ENCODE peak calls at places on chromosomes 2 and 18, in ten cellular contexts. One of them, this sample, is unnamed.

GRCh38 chr2:180412224-180412623 is 405.1 kb upstream of the CWC22 start:
- DNase-seq in EL: no peak
- DNase-seq in stimulated activated CD4-positive, alpha-beta T cell treated with anti-CD3 and anti-CD28 coated beads, Interleukin-4, amount 100 ng/mL, for 4 hours: no peak
- DNase-seq in iPS DF 6.9: no peak
- DNase-seq in AML-193: no peak
- DNase-seq in DMS153: no peak
- DNase-seq in activated CD4-positive, alpha-beta T cell treated with anti-CD3 and anti-CD28 coated beads, Interleukin-2, amount 50 U/mL, for 24 hours: no peak
- DNase-seq in uterus: no peak
- DNase-seq in pulmonary artery endothelial cell: no peak
- DNase-seq in GOT3: no peak
- DNase-seq in this sample: no peak

GRCh38 chr2:48738806-48739205 is 16.7 kb downstream of the LHCGR start:
- DNase-seq in EL: peak; percentile 84
- DNase-seq in stimulated activated CD4-positive, alpha-beta T cell treated with anti-CD3 and anti-CD28 coated beads, Interleukin-4, amount 100 ng/mL, for 4 hours: no peak
- DNase-seq in iPS DF 6.9: no peak
- DNase-seq in AML-193: no peak
- DNase-seq in DMS153: no peak
- DNase-seq in activated CD4-positive, alpha-beta T cell treated with anti-CD3 and anti-CD28 coated beads, Interleukin-2, amount 50 U/mL, for 24 hours: no peak
- DNase-seq in uterus: no peak
- DNase-seq in pulmonary artery endothelial cell: no peak
- DNase-seq in GOT3: no peak
- DNase-seq in this sample: no peak

GRCh38 chr2:109239720-109240119 is 110.7 kb downstream of the SH3RF3 start:
- DNase-seq in EL: peak; percentile 80
- DNase-seq in stimulated activated CD4-positive, alpha-beta T cell treated with anti-CD3 and anti-CD28 coated beads, Interleukin-4, amount 100 ng/mL, for 4 hours: no peak
- DNase-seq in iPS DF 6.9: no peak
- DNase-seq in AML-193: no peak
- DNase-seq in DMS153: no peak
- DNase-seq in activated CD4-positive, alpha-beta T cell treated with anti-CD3 and anti-CD28 coated beads, Interleukin-2, amount 50 U/mL, for 24 hours: no peak
- DNase-seq in uterus: no peak
- DNase-seq in pulmonary artery endothelial cell: peak; percentile 61
- DNase-seq in GOT3: no peak
- DNase-seq in this sample: peak; percentile 64

GRCh38 chr18:8117008-8117376 is 492.2 kb upstream of the RAB12 start:
- DNase-seq in EL: no peak
- DNase-seq in stimulated activated CD4-positive, alpha-beta T cell treated with anti-CD3 and anti-CD28 coated beads, Interleukin-4, amount 100 ng/mL, for 4 hours: no peak
- DNase-seq in iPS DF 6.9: no peak
- DNase-seq in AML-193: no peak
- DNase-seq in DMS153: no peak
- DNase-seq in activated CD4-positive, alpha-beta T cell treated with anti-CD3 and anti-CD28 coated beads, Interleukin-2, amount 50 U/mL, for 24 hours: no peak
- DNase-seq in uterus: no peak
- DNase-seq in pulmonary artery endothelial cell: no peak
- DNase-seq in GOT3: no peak
- DNase-seq in this sample: no peak

GRCh38 chr2:179711375-179711774 is 150.0 kb downstream of the ZNF385B start:
- DNase-seq in EL: peak; percentile 19
- DNase-seq in stimulated activated CD4-positive, alpha-beta T cell treated with anti-CD3 and anti-CD28 coated beads, Interleukin-4, amount 100 ng/mL, for 4 hours: no peak
- DNase-seq in iPS DF 6.9: no peak
- DNase-seq in AML-193: no peak
- DNase-seq in DMS153: no peak
- DNase-seq in activated CD4-positive, alpha-beta T cell treated with anti-CD3 and anti-CD28 coated beads, Interleukin-2, amount 50 U/mL, for 24 hours: no peak
- DNase-seq in uterus: no peak
- DNase-seq in pulmonary artery endothelial cell: no peak
- DNase-seq in GOT3: no peak
- DNase-seq in this sample: no peak

GRCh38 chr2:165909466-165909865 is 44.1 kb downstream of the TTC21B start:
- DNase-seq in EL: no peak
- DNase-seq in stimulated activated CD4-positive, alpha-beta T cell treated with anti-CD3 and anti-CD28 coated beads, Interleukin-4, amount 100 ng/mL, for 4 hours: no peak
- DNase-seq in iPS DF 6.9: no peak
- DNase-seq in AML-193: no peak
- DNase-seq in DMS153: no peak
- DNase-seq in activated CD4-positive, alpha-beta T cell treated with anti-CD3 and anti-CD28 coated beads, Interleukin-2, amount 50 U/mL, for 24 hours: no peak
- DNase-seq in uterus: no peak
- DNase-seq in pulmonary artery endothelial cell: peak; percentile 27
- DNase-seq in GOT3: no peak
- DNase-seq in this sample: no peak

GRCh38 chr2:151264157-151264835 is 2.6 kb upstream of the RBM43 start:
- DNase-seq in EL: peak; percentile 28
- DNase-seq in stimulated activated CD4-positive, alpha-beta T cell treated with anti-CD3 and anti-CD28 coated beads, Interleukin-4, amount 100 ng/mL, for 4 hours: no peak
- DNase-seq in iPS DF 6.9: no peak
- DNase-seq in AML-193: no peak
- DNase-seq in DMS153: no peak
- DNase-seq in activated CD4-positive, alpha-beta T cell treated with anti-CD3 and anti-CD28 coated beads, Interleukin-2, amount 50 U/mL, for 24 hours: no peak
- DNase-seq in uterus: no peak
- DNase-seq in pulmonary artery endothelial cell: no peak
- DNase-seq in GOT3: no peak
- DNase-seq in this sample: no peak

GRCh38 chr2:238358763-238359162 is 38.4 kb downstream of the TRAF3IP1 start:
- DNase-seq in EL: no peak
- DNase-seq in stimulated activated CD4-positive, alpha-beta T cell treated with anti-CD3 and anti-CD28 coated beads, Interleukin-4, amount 100 ng/mL, for 4 hours: no peak
- DNase-seq in iPS DF 6.9: no peak
- DNase-seq in AML-193: no peak
- DNase-seq in DMS153: no peak
- DNase-seq in activated CD4-positive, alpha-beta T cell treated with anti-CD3 and anti-CD28 coated beads, Interleukin-2, amount 50 U/mL, for 24 hours: no peak
- DNase-seq in uterus: no peak
- DNase-seq in pulmonary artery endothelial cell: no peak
- DNase-seq in GOT3: no peak
- DNase-seq in this sample: no peak